ENCODE peak calls at places on chromosomes 2 and 18, in seven cellular contexts. W is left colon, V is Daoy, I is astrocyte, K is cardiac fibroblast, J is esophagus squamous epithelium, B is uterus. H is an unnamed sample.

GRCh38 chr2:218517434-218518206 is 50.5 kb downstream of the USP37 start:
- DNase-seq in K (peak), B (no peak), V (no peak), J (no peak), W (no peak), I (no peak), H (no peak)

GRCh38 chr18:1585881-1586488 is 681.3 kb downstream of the ADCYAP1 start:
- DNase-seq in K (peak), I (peak), W (no peak), V (peak), J (no peak), B (no peak), H (no peak)

GRCh38 chr18:34821669-34822210 is 111.6 kb downstream of the DTNA start:
- DNase-seq in I (no peak), W (no peak), J (no peak), B (no peak), V (no peak), K (no peak), H (no peak)

GRCh38 chr2:96950391-96951124 is 35.8 kb downstream of the FAM178B start:
- DNase-seq in V (no peak), J (no peak), K (no peak), B (peak), W (no peak), I (no peak), H (no peak)

GRCh38 chr2:72104821-72105588 is 42.7 kb downstream of the CYP26B1 start:
- DNase-seq in W (no peak), K (no peak), J (no peak), B (no peak), V (no peak), I (no peak), H (no peak)

GRCh38 chr2:64975232-64975791 is 13.9 kb upstream of the SLC1A4 start:
- DNase-seq in I (peak), B (no peak), K (peak), V (peak), W (no peak), J (no peak), H (peak)

GRCh38 chr2:20444113-20444992 is 2.5 kb upstream of the RHOB start:
- DNase-seq in V (no peak), B (peak), K (peak), I (no peak), J (no peak), W (no peak), H (no peak)

GRCh38 chr2:176704282-176704773 is 435.1 kb downstream of the MTX2 start:
- DNase-seq in I (no peak), B (peak), J (no peak), K (no peak), W (no peak), V (no peak), H (no peak)

GRCh38 chr2:229300814-229301213 is 29.7 kb upstream of the PID1 start:
- DNase-seq in K (peak), V (no peak), I (peak), J (no peak), B (no peak), W (no peak), H (no peak)

GRCh38 chr18:42296723-42297122 is 341.7 kb downstream of the PIK3C3 start:
- DNase-seq in K (peak), V (no peak), B (no peak), W (no peak), I (peak), J (no peak), H (no peak)

GRCh38 chr18:13136056-13136688 is 82.4 kb upstream of the LDLRAD4 start:
- DNase-seq in W (no peak), J (no peak), I (peak), K (peak), V (peak), B (no peak), H (no peak)

GRCh38 chr18:43869451-43870008 is 592.2 kb upstream of the SYT4 start:
- DNase-seq in B (no peak), J (no peak), W (no peak), I (peak), K (peak), V (no peak), H (no peak)